ENCODE peak calls at places on chromosome 1, in seven cellular contexts. One of them, this sample, is unnamed.

GRCh38 chr1:8595332-8595731 is 222.1 kb downstream of the RERE start:
- DNase-seq in heart left ventricle: no peak
- DNase-seq in pancreas: no peak
- DNase-seq in foreskin fibroblast: no peak
- DNase-seq in H9: no peak
- DNase-seq in retinal pigment epithelial cell: no peak
- DNase-seq in HFFc6: no peak
- DNase-seq in this sample: no peak

GRCh38 chr1:151165281-151165737 is 393 bp downstream of the LYSMD1 start:
- DNase-seq in heart left ventricle: peak
- DNase-seq in pancreas: peak
- DNase-seq in foreskin fibroblast: peak
- DNase-seq in H9: peak
- DNase-seq in retinal pigment epithelial cell: no peak
- DNase-seq in HFFc6: no peak
- DNase-seq in this sample: peak

GRCh38 chr1:155967410-155968400 is 10.6 kb downstream of the ARHGEF2 start:
- DNase-seq in heart left ventricle: peak
- DNase-seq in pancreas: no peak
- DNase-seq in foreskin fibroblast: no peak
- DNase-seq in H9: no peak
- DNase-seq in retinal pigment epithelial cell: no peak
- DNase-seq in HFFc6: no peak
- DNase-seq in this sample: no peak

GRCh38 chr1:189708674-189709073 is 769.0 kb downstream of the BRINP3 start:
- DNase-seq in heart left ventricle: no peak
- DNase-seq in pancreas: no peak
- DNase-seq in foreskin fibroblast: no peak
- DNase-seq in H9: peak
- DNase-seq in retinal pigment epithelial cell: peak
- DNase-seq in HFFc6: no peak
- DNase-seq in this sample: no peak

GRCh38 chr1:37479255-37480124 is 5.1 kb downstream of the ZC3H12A start:
- DNase-seq in heart left ventricle: peak
- DNase-seq in pancreas: peak
- DNase-seq in foreskin fibroblast: peak
- DNase-seq in H9: no peak
- DNase-seq in retinal pigment epithelial cell: peak
- DNase-seq in HFFc6: peak
- DNase-seq in this sample: peak

GRCh38 chr1:87942165-87942564 is 613.5 kb downstream of the LMO4 start:
- DNase-seq in heart left ventricle: no peak
- DNase-seq in pancreas: no peak
- DNase-seq in foreskin fibroblast: peak
- DNase-seq in H9: no peak
- DNase-seq in retinal pigment epithelial cell: no peak
- DNase-seq in HFFc6: peak
- DNase-seq in this sample: no peak

GRCh38 chr1:93979040-93979717 is 69.9 kb upstream of the GCLM start:
- DNase-seq in heart left ventricle: no peak
- DNase-seq in pancreas: no peak
- DNase-seq in foreskin fibroblast: no peak
- DNase-seq in H9: no peak
- DNase-seq in retinal pigment epithelial cell: no peak
- DNase-seq in HFFc6: no peak
- DNase-seq in this sample: no peak

GRCh38 chr1:11338351-11338809 is 65.4 kb downstream of the UBIAD1 start:
- DNase-seq in heart left ventricle: no peak
- DNase-seq in pancreas: no peak
- DNase-seq in foreskin fibroblast: no peak
- DNase-seq in H9: no peak
- DNase-seq in retinal pigment epithelial cell: no peak
- DNase-seq in HFFc6: no peak
- DNase-seq in this sample: no peak

GRCh38 chr1:109761227-109762038 is 2.3 kb downstream of the EPS8L3 start:
- DNase-seq in heart left ventricle: peak
- DNase-seq in pancreas: no peak
- DNase-seq in foreskin fibroblast: no peak
- DNase-seq in H9: no peak
- DNase-seq in retinal pigment epithelial cell: no peak
- DNase-seq in HFFc6: no peak
- DNase-seq in this sample: no peak

GRCh38 chr1:10865518-10866313 is 69.3 kb upstream of the CASZ1 start:
- DNase-seq in heart left ventricle: no peak
- DNase-seq in pancreas: no peak
- DNase-seq in foreskin fibroblast: no peak
- DNase-seq in H9: no peak
- DNase-seq in retinal pigment epithelial cell: no peak
- DNase-seq in HFFc6: no peak
- DNase-seq in this sample: no peak

GRCh38 chr1:55369474-55369873 is 154.3 kb upstream of the USP24 start:
- DNase-seq in heart left ventricle: no peak
- DNase-seq in pancreas: no peak
- DNase-seq in foreskin fibroblast: peak
- DNase-seq in H9: no peak
- DNase-seq in retinal pigment epithelial cell: no peak
- DNase-seq in HFFc6: peak
- DNase-seq in this sample: peak

GRCh38 chr1:150557065-150557600 is 7.9 kb downstream of the ADAMTSL4 start:
- DNase-seq in heart left ventricle: no peak
- DNase-seq in pancreas: no peak
- DNase-seq in foreskin fibroblast: no peak
- DNase-seq in H9: peak
- DNase-seq in retinal pigment epithelial cell: no peak
- DNase-seq in HFFc6: no peak
- DNase-seq in this sample: no peak

GRCh38 chr1:38360807-38361206 is 314.2 kb upstream of the POU3F1 start:
- DNase-seq in heart left ventricle: no peak
- DNase-seq in pancreas: no peak
- DNase-seq in foreskin fibroblast: no peak
- DNase-seq in H9: no peak
- DNase-seq in retinal pigment epithelial cell: no peak
- DNase-seq in HFFc6: no peak
- DNase-seq in this sample: no peak

GRCh38 chr1:200198247-200198646 is 170.7 kb downstream of the NR5A2 start:
- DNase-seq in heart left ventricle: no peak
- DNase-seq in pancreas: no peak
- DNase-seq in foreskin fibroblast: no peak
- DNase-seq in H9: no peak
- DNase-seq in retinal pigment epithelial cell: no peak
- DNase-seq in HFFc6: no peak
- DNase-seq in this sample: no peak

GRCh38 chr1:231558711-231559205 is 30.3 kb downstream of the TSNAX start:
- DNase-seq in heart left ventricle: no peak
- DNase-seq in pancreas: no peak
- DNase-seq in foreskin fibroblast: no peak
- DNase-seq in H9: no peak
- DNase-seq in retinal pigment epithelial cell: no peak
- DNase-seq in HFFc6: no peak
- DNase-seq in this sample: no peak

GRCh38 chr1:25993197-25993951 is 4.5 kb downstream of the PAFAH2 start:
- DNase-seq in heart left ventricle: no peak
- DNase-seq in pancreas: no peak
- DNase-seq in foreskin fibroblast: no peak
- DNase-seq in H9: no peak
- DNase-seq in retinal pigment epithelial cell: no peak
- DNase-seq in HFFc6: no peak
- DNase-seq in this sample: no peak

GRCh38 chr1:44713321-44713781 is 17.6 kb downstream of the RNU5D-1 start:
- DNase-seq in heart left ventricle: no peak
- DNase-seq in pancreas: no peak
- DNase-seq in foreskin fibroblast: no peak
- DNase-seq in H9: no peak
- DNase-seq in retinal pigment epithelial cell: no peak
- DNase-seq in HFFc6: no peak
- DNase-seq in this sample: no peak

GRCh38 chr1:109246141-109246551 is 3.2 kb upstream of the CELSR2 start:
- DNase-seq in heart left ventricle: no peak
- DNase-seq in pancreas: no peak
- DNase-seq in foreskin fibroblast: no peak
- DNase-seq in H9: peak
- DNase-seq in retinal pigment epithelial cell: no peak
- DNase-seq in HFFc6: no peak
- DNase-seq in this sample: no peak

GRCh38 chr1:47751188-47751587 is 246.0 kb downstream of the TRABD2B start:
- DNase-seq in heart left ventricle: no peak
- DNase-seq in pancreas: no peak
- DNase-seq in foreskin fibroblast: no peak
- DNase-seq in H9: no peak
- DNase-seq in retinal pigment epithelial cell: no peak
- DNase-seq in HFFc6: no peak
- DNase-seq in this sample: no peak

GRCh38 chr1:83746234-83746633 is 252.7 kb downstream of the TTLL7 start:
- DNase-seq in heart left ventricle: no peak
- DNase-seq in pancreas: no peak
- DNase-seq in foreskin fibroblast: no peak
- DNase-seq in H9: no peak
- DNase-seq in retinal pigment epithelial cell: no peak
- DNase-seq in HFFc6: no peak
- DNase-seq in this sample: no peak

GRCh38 chr1:21941370-21941769 is 4.3 kb upstream of the HSPG2 start:
- DNase-seq in heart left ventricle: no peak
- DNase-seq in pancreas: no peak
- DNase-seq in foreskin fibroblast: no peak
- DNase-seq in H9: no peak
- DNase-seq in retinal pigment epithelial cell: no peak
- DNase-seq in HFFc6: no peak
- DNase-seq in this sample: no peak

GRCh38 chr1:21937372-21938121 is 437 bp upstream of the HSPG2 start:
- DNase-seq in heart left ventricle: peak
- DNase-seq in pancreas: peak
- DNase-seq in foreskin fibroblast: peak
- DNase-seq in H9: peak
- DNase-seq in retinal pigment epithelial cell: no peak
- DNase-seq in HFFc6: peak
- DNase-seq in this sample: peak

GRCh38 chr1:21940492-21940891 is 3.4 kb upstream of the HSPG2 start:
- DNase-seq in heart left ventricle: no peak
- DNase-seq in pancreas: no peak
- DNase-seq in foreskin fibroblast: no peak
- DNase-seq in H9: no peak
- DNase-seq in retinal pigment epithelial cell: no peak
- DNase-seq in HFFc6: no peak
- DNase-seq in this sample: no peak

GRCh38 chr1:21938791-21939538 is 1.9 kb upstream of the HSPG2 start:
- DNase-seq in heart left ventricle: no peak
- DNase-seq in pancreas: no peak
- DNase-seq in foreskin fibroblast: no peak
- DNase-seq in H9: no peak
- DNase-seq in retinal pigment epithelial cell: no peak
- DNase-seq in HFFc6: no peak
- DNase-seq in this sample: no peak

GRCh38 chr1:21939650-21940374 is 2.7 kb upstream of the HSPG2 start:
- DNase-seq in heart left ventricle: peak
- DNase-seq in pancreas: peak
- DNase-seq in foreskin fibroblast: peak
- DNase-seq in H9: no peak
- DNase-seq in retinal pigment epithelial cell: peak
- DNase-seq in HFFc6: peak
- DNase-seq in this sample: peak
- TF ChIP-seq CTCF in heart left ventricle: peak
- TF ChIP-seq CTCF in pancreas: no peak
- TF ChIP-seq CTCF in foreskin fibroblast: peak
- TF ChIP-seq CTCF in H9: peak
- TF ChIP-seq CTCF in retinal pigment epithelial cell: peak
- TF ChIP-seq CTCF in HFFc6: peak
- TF ChIP-seq CTCF in this sample: peak

GRCh38 chr1:112925015-112925414 is 31.0 kb downstream of the SLC16A1 start:
- DNase-seq in heart left ventricle: no peak
- DNase-seq in pancreas: no peak
- DNase-seq in foreskin fibroblast: no peak
- DNase-seq in H9: no peak
- DNase-seq in retinal pigment epithelial cell: no peak
- DNase-seq in HFFc6: no peak
- DNase-seq in this sample: no peak
- TF ChIP-seq CTCF in heart left ventricle: no peak
- TF ChIP-seq CTCF in pancreas: no peak
- TF ChIP-seq CTCF in foreskin fibroblast: peak
- TF ChIP-seq CTCF in H9: peak
- TF ChIP-seq CTCF in retinal pigment epithelial cell: peak
- TF ChIP-seq CTCF in HFFc6: peak
- TF ChIP-seq CTCF in this sample: peak

DNA sequence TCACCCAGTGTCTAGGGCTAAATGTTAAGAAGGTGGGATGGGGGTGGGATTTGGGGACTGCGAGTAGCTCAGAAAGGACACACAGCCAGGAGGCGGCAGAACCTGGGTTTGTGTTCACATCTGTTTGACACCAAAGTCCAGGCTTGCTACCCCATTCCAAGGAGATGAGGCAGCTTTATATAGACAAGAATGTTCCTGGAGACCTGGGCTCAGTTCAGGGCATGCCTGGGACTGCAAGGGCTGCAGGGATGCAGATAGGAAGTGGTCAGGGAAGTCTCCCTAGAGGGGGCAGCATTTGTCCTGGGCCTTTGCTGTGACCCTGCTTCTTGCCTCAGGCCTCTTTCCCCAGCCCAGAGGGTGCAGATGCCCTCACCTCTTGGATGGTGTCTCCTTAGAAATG is 16.3 kb downstream of the PADI3 start:
- DNase-seq in heart left ventricle: no peak
- DNase-seq in pancreas: no peak
- DNase-seq in foreskin fibroblast: no peak
- DNase-seq in H9: peak
- DNase-seq in retinal pigment epithelial cell: no peak
- DNase-seq in HFFc6: peak
- DNase-seq in this sample: no peak
- TF ChIP-seq CTCF in heart left ventricle: no peak
- TF ChIP-seq CTCF in pancreas: no peak
- TF ChIP-seq CTCF in foreskin fibroblast: no peak
- TF ChIP-seq CTCF in H9: peak
- TF ChIP-seq CTCF in retinal pigment epithelial cell: no peak
- TF ChIP-seq CTCF in HFFc6: no peak
- TF ChIP-seq CTCF in this sample: no peak

DNA sequence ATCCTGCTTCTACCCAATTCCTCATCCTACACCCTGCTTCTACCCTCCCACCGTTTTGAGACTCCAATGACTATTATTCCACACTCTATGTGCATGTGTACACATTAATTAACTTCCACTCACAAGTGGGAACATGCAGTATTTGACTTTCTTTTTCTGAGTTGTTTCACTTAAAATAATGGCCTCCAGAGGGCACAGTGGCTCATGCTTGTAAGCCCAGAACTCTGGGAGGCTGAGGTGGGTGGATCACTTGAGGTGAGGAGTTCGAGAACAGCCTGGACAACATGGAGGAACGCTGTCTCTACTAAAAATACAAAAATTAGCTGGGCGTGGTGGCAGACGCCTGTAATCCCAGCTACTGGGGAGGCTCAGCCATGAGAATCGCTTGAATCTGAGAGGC is 464.8 kb downstream of the PTBP2 start:
- DNase-seq in heart left ventricle: no peak
- DNase-seq in pancreas: no peak
- DNase-seq in foreskin fibroblast: no peak
- DNase-seq in H9: peak
- DNase-seq in retinal pigment epithelial cell: no peak
- DNase-seq in HFFc6: no peak
- DNase-seq in this sample: peak
- TF ChIP-seq CTCF in heart left ventricle: no peak
- TF ChIP-seq CTCF in pancreas: no peak
- TF ChIP-seq CTCF in foreskin fibroblast: no peak
- TF ChIP-seq CTCF in H9: peak
- TF ChIP-seq CTCF in retinal pigment epithelial cell: peak
- TF ChIP-seq CTCF in HFFc6: peak
- TF ChIP-seq CTCF in this sample: peak

This sample was measured in brain microvascular endothelial cell.